ENCODE peak calls at places on chromosomes 16 and 17, in five cellular contexts. J, T, H, L and S are unnamed samples.

GRCh38 chr17:4920351-4921048 is 11.6 kb upstream of the GP1BA start:
- DNase-seq in J (no peak), T (no peak), H (no peak), L (peak; percentile 58), S (no peak)

GRCh38 chr16:85090166-85090565 is 22.1 kb downstream of the CIBAR2 start:
- DNase-seq in J (no peak), T (no peak), H (no peak), L (no peak), S (no peak)

GRCh38 chr17:28712037-28712704 is 483 bp upstream of the PROCA1 start:
- DNase-seq in J (no peak), T (peak; percentile 43), H (no peak), L (no peak), S (no peak)

GRCh38 chr16:49733278-49734009 is 122.5 kb downstream of the ZNF423 start:
- DNase-seq in J (no peak), T (no peak), H (no peak), L (no peak), S (no peak)

GRCh38 chr17:66966529-66967418 is 2.3 kb downstream of the CACNG4 start:
- DNase-seq in J (no peak), T (no peak), H (no peak), L (no peak), S (no peak)

GRCh38 chr16:88072571-88073001 is 121.4 kb downstream of the BANP start:
- DNase-seq in J (no peak), T (no peak), H (no peak), L (no peak), S (no peak)

GRCh38 chr16:68386628-68387027 is 61.7 kb downstream of the SMPD3 start:
- DNase-seq in J (no peak), T (no peak), H (no peak), L (no peak), S (no peak)

GRCh38 chr17:64938925-64939474 is 19.7 kb upstream of the LRRC37A3 start:
- DNase-seq in J (no peak), T (peak; percentile 24), H (no peak), L (peak; percentile 26), S (no peak)

GRCh38 chr17:77535892-77536291 is 395.1 kb downstream of the SEC14L1 start:
- DNase-seq in J (no peak), T (no peak), H (no peak), L (no peak), S (no peak)

GRCh38 chr17:6077746-6078145 is 7.6 kb downstream of the WSCD1 start:
- DNase-seq in J (no peak), T (no peak), H (no peak), L (no peak), S (no peak)